ENCODE peak calls at places on chromosomes 13 and 19, in four cellular contexts. X is AG04450, O is heart left ventricle, A is GM23338. I is an unnamed sample. For H3K27me3, the result is how much of the 10 kb centered on the place peaks cover.

GRCh38 chr13:34545461-34545860 is 396.6 kb upstream of the NBEA start:
- DNase-seq in A (no peak), O (no peak), X (no peak), I (peak)

GRCh38 chr19:14003279-14004051 is 2.7 kb downstream of the RFX1 start:
- DNase-seq in A (no peak), O (peak), X (no peak), I (peak)

GRCh38 chr13:76225815-76226489 is 589.8 kb downstream of the LMO7 start:
- DNase-seq in A (peak), X (peak), O (peak), I (no peak)

GRCh38 chr13:36432106-36432544 is at the start of gene CCNA1:
- DNase-seq in X (no peak), A (peak), O (no peak), I (no peak)

GRCh38 chr13:73519720-73520119 is 460.9 kb downstream of the KLF5 start:
- DNase-seq in O (no peak), X (no peak), A (no peak), I (no peak)

GRCh38 chr13:28582225-28582891 is 76.6 kb upstream of the POMP start:
- DNase-seq in X (no peak), O (no peak), A (no peak), I (no peak)

GRCh38 chr13:111940892-111941291 is 126.1 kb upstream of the SOX1 start:
- DNase-seq in X (no peak), O (no peak), A (no peak), I (no peak)

GRCh38 chr13:77300176-77301141 is 26.4 kb downstream of the MYCBP2 start:
- DNase-seq in O (no peak), A (peak), X (peak), I (peak)

GRCh38 chr19:10328558-10329429 is 4.5 kb downstream of the RAVER1 start:
- DNase-seq in O (no peak), X (no peak), A (no peak), I (no peak)

GRCh38 chr19:13966684-13967128 is 14.4 kb downstream of the DCAF15 start:
- DNase-seq in O (no peak), X (no peak), A (no peak), I (no peak)

GRCh38 chr13:99220199-99220931 is 19.7 kb downstream of the UBAC2 start:
- DNase-seq in O (no peak), X (no peak), A (no peak), I (no peak)

DNA sequence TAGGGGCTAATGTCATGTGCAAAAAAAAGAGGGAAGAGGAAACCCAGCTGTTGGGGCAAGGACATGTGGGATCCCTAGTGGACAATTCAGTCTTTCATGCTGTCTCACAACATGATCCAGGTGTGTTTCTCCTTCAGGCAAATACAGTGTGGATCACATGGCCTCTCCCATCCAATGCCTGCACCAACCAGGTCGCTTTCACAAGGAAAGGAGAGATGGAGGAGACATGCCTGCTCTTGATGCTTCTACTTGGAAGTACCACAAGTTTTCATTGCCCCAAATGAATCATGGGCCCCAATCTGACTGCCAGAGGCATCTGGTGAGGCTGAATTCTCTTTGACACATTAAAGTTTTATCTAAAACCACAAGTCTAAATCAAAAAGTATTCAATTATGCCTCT is 82.1 kb downstream of the DLEU7 start:
- DNase-seq in O (no peak), A (no peak), X (no peak), I (peak)
- TF ChIP-seq CTCF in O (no peak), A (no peak), X (no peak), I (no peak)

GRCh38 chr19:3783660-3784584 is 2.3 kb downstream of the MATK start:
- DNase-seq in X (no peak), A (peak), O (no peak), I (no peak)
- H3K27me3 ChIP-seq in X (under half), A (under half), O (under half), I (under half)

GRCh38 chr19:47107953-47108746 is 5.4 kb downstream of the ZC3H4 start:
- DNase-seq in X (no peak), A (no peak), O (no peak), I (peak)
- H3K4me3 ChIP-seq in X (no peak), A (peak), O (no peak), I (no peak)

GRCh38 chr19:38173324-38174041 is 50.5 kb downstream of the DPF1 start:
- DNase-seq in A (no peak), O (peak), X (no peak), I (peak)
- TF ChIP-seq CTCF in A (no peak), O (no peak), X (no peak), I (no peak)

GRCh38 chr19:19538077-19538764 is at the start of gene CILP2:
- DNase-seq in X (no peak), O (no peak), A (peak), I (no peak)
- H3K27me3 ChIP-seq in X (under half), O (under half), A (under half), I (under half)

DNA sequence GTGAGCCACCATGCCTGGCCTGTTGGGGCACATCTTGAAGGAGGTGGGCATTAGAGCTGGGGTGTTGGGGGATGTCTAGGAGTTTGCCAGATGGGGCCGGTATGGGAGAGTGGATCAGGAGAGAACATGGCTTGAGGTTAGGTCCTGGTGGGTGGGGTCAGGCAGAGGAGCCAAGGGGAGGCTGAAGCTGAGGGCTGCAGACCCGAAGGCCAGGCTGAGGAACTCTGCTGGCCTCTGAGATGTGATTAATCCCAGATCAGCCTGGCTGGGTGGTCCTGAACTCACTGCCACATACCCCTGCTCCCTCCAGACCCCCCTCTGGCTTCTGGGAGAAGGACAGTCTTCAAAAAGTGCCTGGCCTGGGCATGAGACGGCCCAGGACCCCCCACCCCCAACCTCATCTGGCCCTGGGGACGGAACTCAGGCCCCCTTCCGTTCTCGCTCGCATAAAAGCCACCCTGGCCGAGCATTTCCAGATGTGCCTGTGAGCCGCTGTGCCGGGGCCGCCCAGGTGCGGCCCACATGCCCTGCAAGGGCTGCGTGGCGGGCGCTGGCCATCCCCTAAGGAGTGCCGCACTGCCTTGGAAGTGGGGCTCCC is 2.7 kb downstream of the FSTL3 start:
- DNase-seq in A (no peak), X (no peak), O (no peak), I (no peak)
- H3K4me3 ChIP-seq in A (peak), X (peak), O (peak), I (no peak)

GRCh38 chr13:39417131-39417530 is 185.9 kb downstream of the LHFPL6 start:
- DNase-seq in X (no peak), O (peak), A (peak), I (no peak)
- TF ChIP-seq CTCF in X (peak), O (peak), A (peak), I (no peak)

GRCh38 chr13:57630661-57631606 is 610 bp upstream of the PCDH17 start:
- DNase-seq in A (peak), X (no peak), O (peak), I (peak)
- H3K27me3 ChIP-seq in A (half or more), X (under half), O (half or more), I (under half)

GRCh38 chr13:49218493-49219051 is 1.6 kb upstream of the MLNR start:
- DNase-seq in O (no peak), A (peak), X (no peak), I (no peak)
- H3K4me3 ChIP-seq in O (no peak), A (peak), X (no peak), I (no peak)

DNA sequence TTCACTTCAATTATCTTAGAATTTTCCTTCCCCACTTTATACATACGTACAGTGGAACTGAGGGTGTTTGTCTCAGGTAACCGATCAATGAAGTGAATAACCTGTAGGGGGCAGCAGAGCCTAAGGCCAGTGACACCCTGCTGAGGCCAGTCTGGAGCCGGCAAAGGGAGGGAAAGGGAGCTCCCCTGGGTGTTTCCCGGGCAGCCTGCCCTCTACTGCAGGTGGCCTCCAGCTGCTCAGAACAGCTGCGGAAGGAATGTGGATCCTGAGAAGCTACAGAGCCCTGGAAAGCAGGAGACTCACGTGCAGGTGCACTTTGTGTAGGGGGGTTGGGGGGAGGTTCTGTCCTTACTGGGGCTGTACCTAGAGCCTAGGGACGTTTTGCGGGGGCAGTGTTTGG is 832 bp upstream of the ZNF491 start:
- DNase-seq in X (peak), O (peak), A (peak), I (peak)
- TF ChIP-seq CTCF in X (peak), O (peak), A (peak), I (peak)

I was measured in bronchial epithelial cell.